ENCODE peak calls at places on chromosomes 5 and 9, in four cellular contexts. N is LHCN-M2, B is amniotic stem cell, M is neural progenitor cell. R is an unnamed sample.

GRCh38 chr5:105849701-105850100 is 1821.0 kb downstream of the EFNA5 start:
- DNase-seq in N (peak), M (no peak), B (no peak), R (no peak)

GRCh38 chr5:149645236-149645635 is 63.9 kb downstream of the ARHGEF37 start:
- DNase-seq in B (no peak), N (no peak), M (no peak), R (no peak)

GRCh38 chr5:1006656-1007071 is 1.9 kb upstream of the NKD2 start:
- DNase-seq in M (no peak), N (no peak), B (no peak), R (no peak)

GRCh38 chr5:38369692-38370091 is 111.3 kb downstream of the EGFLAM start:
- DNase-seq in B (no peak), N (no peak), M (no peak), R (peak)

GRCh38 chr9:77707696-77708095 is 59.6 kb upstream of the GNA14 start:
- DNase-seq in N (peak), M (no peak), B (peak), R (peak)

GRCh38 chr9:131530546-131530929 is 525 bp downstream of the UCK1 start:
- DNase-seq in N (peak), B (no peak), M (peak), R (peak)

GRCh38 chr5:56145511-56145910 is 87.6 kb downstream of the ANKRD55 start:
- DNase-seq in B (no peak), M (no peak), N (no peak), R (no peak)

GRCh38 chr5:1751864-1752822 is 47.5 kb downstream of the MRPL36 start:
- DNase-seq in B (no peak), M (no peak), N (no peak), R (no peak)

GRCh38 chr5:14864181-14864812 is 7.3 kb downstream of the ANKH start:
- DNase-seq in N (no peak), B (no peak), M (no peak), R (no peak)

GRCh38 chr5:151141535-151141934 is 16.0 kb downstream of the ANXA6 start:
- DNase-seq in B (no peak), M (peak), N (no peak), R (no peak)

GRCh38 chr5:161273410-161273809 is 273.1 kb downstream of the GABRB2 start:
- DNase-seq in N (peak), M (no peak), B (no peak), R (no peak)

GRCh38 chr5:54186108-54186507 is 124.3 kb downstream of the ARL15 start:
- DNase-seq in B (no peak), N (no peak), M (no peak), R (no peak)

GRCh38 chr5:66143473-66144073 is 527 bp upstream of the SREK1 start:
- DNase-seq in M (no peak), B (no peak), N (no peak), R (no peak)

GRCh38 chr5:72949481-72949880 is 6.4 kb upstream of the FCHO2 start:
- DNase-seq in N (no peak), B (no peak), M (no peak), R (no peak)

GRCh38 chr5:43602818-43603534 is at the start of gene NNT:
- DNase-seq in M (peak), B (no peak), N (peak), R (peak)

GRCh38 chr5:9658726-9659125 is 28.6 kb upstream of the TAS2R1 start:
- DNase-seq in B (no peak), M (no peak), N (no peak), R (peak)